ENCODE peak calls at places on chromosomes 16 and 17, in six cellular contexts. X is iPS DF 6.9; H is CD8-positive, alpha-beta T cell; S is stimulated activated CD4-positive, alpha-beta T cell treated with anti-CD3 and anti-CD28 coated beads, Interleukin-2, amount 100 ng/mL, for 4 hours; W is central memory CD8-positive, alpha-beta T cell; J is body of pancreas. C is an unnamed sample.
A peak's percentile ranks its signal among the peaks of the same experiment; 100 is the strongest.

GRCh38 chr17:79707931-79708891 is 22.5 kb upstream of the ENPP7 start:
- DNase-seq in X (no peak), H (peak; percentile 26), S (peak; percentile 29), W (peak; percentile 49), J (peak; percentile 40), C (no peak)

GRCh38 chr17:35841505-35841904 is 27.2 kb downstream of the HEATR9 start:
- DNase-seq in X (no peak), H (no peak), S (no peak), W (no peak), J (no peak), C (no peak)

GRCh38 chr16:54628796-54629625 is 301.7 kb upstream of the IRX5 start:
- DNase-seq in X (no peak), H (no peak), S (no peak), W (no peak), J (peak; percentile 24), C (no peak)

GRCh38 chr16:66523861-66524354 is 26.0 kb downstream of the TK2 start:
- DNase-seq in X (no peak), H (no peak), S (no peak), W (no peak), J (no peak), C (no peak)

GRCh38 chr16:7363397-7364053 is 30.9 kb downstream of the RBFOX1 start:
- DNase-seq in X (no peak), H (no peak), S (no peak), W (no peak), J (no peak), C (no peak)

GRCh38 chr17:27321372-27321771 is 27.5 kb downstream of the WSB1 start:
- DNase-seq in X (no peak), H (no peak), S (no peak), W (no peak), J (no peak), C (no peak)

GRCh38 chr17:74633261-74633783 is 9.8 kb upstream of the CD300E start:
- DNase-seq in X (no peak), H (no peak), S (no peak), W (no peak), J (no peak), C (no peak)

GRCh38 chr16:83574388-83574787 is 233.4 kb upstream of the HSBP1 start:
- DNase-seq in X (peak; percentile 20), H (no peak), S (no peak), W (no peak), J (no peak), C (peak; percentile 65)

GRCh38 chr16:2856061-2856670 is 1.8 kb downstream of the PRSS22 start:
- DNase-seq in X (no peak), H (no peak), S (no peak), W (no peak), J (peak; percentile 22), C (no peak)

GRCh38 chr16:89073346-89074221 is 20.1 kb upstream of the ACSF3 start:
- DNase-seq in X (no peak), H (no peak), S (no peak), W (no peak), J (no peak), C (no peak)

GRCh38 chr17:34300652-34301390 is 15.3 kb downstream of the CCL11 start:
- DNase-seq in X (no peak), H (no peak), S (no peak), W (no peak), J (no peak), C (no peak)

GRCh38 chr16:86901483-86901882 is 323.1 kb downstream of the FOXL1 start:
- DNase-seq in X (no peak), H (no peak), S (no peak), W (no peak), J (peak; percentile 40), C (no peak)

GRCh38 chr16:56343661-56344517 is 81.5 kb downstream of the AMFR start:
- DNase-seq in X (no peak), H (no peak), S (no peak), W (no peak), J (no peak), C (no peak)

GRCh38 chr16:71917900-71918299 is 22.6 kb downstream of the IST1 start:
- DNase-seq in X (no peak), H (no peak), S (no peak), W (no peak), J (no peak), C (no peak)

C was measured in iPS DF 19.7.